ENCODE peak calls at places on chromosomes 5 and 9, in nine cellular contexts. One of them, this sample, is unnamed.

GRCh38 chr5:158435161-158435616 is 576.2 kb upstream of the CLINT1 start:
- DNase-seq in left cardiac atrium: no peak
- DNase-seq in caudate nucleus: no peak
- DNase-seq in hepatic stellate cell: no peak
- DNase-seq in RKO: no peak
- DNase-seq in endothelial cell: no peak
- DNase-seq in progenitor cell of endocrine pancreas: no peak
- DNase-seq in neural crest cell: no peak
- DNase-seq in stimulated activated CD4-positive, alpha-beta T cell treated with anti-CD3 and anti-CD28 coated beads, Interleukin-4, amount 100 ng/mL, for 4 hours: peak
- DNase-seq in this sample: no peak

GRCh38 chr5:57566914-57567313 is 84.3 kb upstream of the ACTBL2 start:
- DNase-seq in RKO: no peak
- DNase-seq in endothelial cell: no peak
- DNase-seq in progenitor cell of endocrine pancreas: no peak
- DNase-seq in hepatic stellate cell: peak
- DNase-seq in left cardiac atrium: no peak
- DNase-seq in caudate nucleus: no peak
- DNase-seq in stimulated activated CD4-positive, alpha-beta T cell treated with anti-CD3 and anti-CD28 coated beads, Interleukin-4, amount 100 ng/mL, for 4 hours: no peak
- DNase-seq in neural crest cell: no peak
- DNase-seq in this sample: peak

GRCh38 chr9:92710368-92710767 is 40.4 kb upstream of the IPPK start:
- DNase-seq in neural crest cell: no peak
- DNase-seq in stimulated activated CD4-positive, alpha-beta T cell treated with anti-CD3 and anti-CD28 coated beads, Interleukin-4, amount 100 ng/mL, for 4 hours: no peak
- DNase-seq in caudate nucleus: no peak
- DNase-seq in left cardiac atrium: no peak
- DNase-seq in hepatic stellate cell: no peak
- DNase-seq in endothelial cell: no peak
- DNase-seq in progenitor cell of endocrine pancreas: no peak
- DNase-seq in RKO: no peak
- DNase-seq in this sample: no peak

GRCh38 chr5:107100121-107100520 is 570.6 kb downstream of the EFNA5 start:
- DNase-seq in neural crest cell: no peak
- DNase-seq in caudate nucleus: no peak
- DNase-seq in RKO: no peak
- DNase-seq in left cardiac atrium: no peak
- DNase-seq in progenitor cell of endocrine pancreas: no peak
- DNase-seq in endothelial cell: no peak
- DNase-seq in stimulated activated CD4-positive, alpha-beta T cell treated with anti-CD3 and anti-CD28 coated beads, Interleukin-4, amount 100 ng/mL, for 4 hours: no peak
- DNase-seq in hepatic stellate cell: no peak
- DNase-seq in this sample: no peak

GRCh38 chr5:36878421-36879088 is 2.0 kb downstream of the NIPBL start:
- DNase-seq in neural crest cell: peak
- DNase-seq in endothelial cell: peak
- DNase-seq in RKO: peak
- DNase-seq in caudate nucleus: no peak
- DNase-seq in stimulated activated CD4-positive, alpha-beta T cell treated with anti-CD3 and anti-CD28 coated beads, Interleukin-4, amount 100 ng/mL, for 4 hours: no peak
- DNase-seq in hepatic stellate cell: peak
- DNase-seq in progenitor cell of endocrine pancreas: no peak
- DNase-seq in left cardiac atrium: no peak
- DNase-seq in this sample: peak

GRCh38 chr5:60677831-60678664 is 21.9 kb downstream of the DEPDC1B start:
- DNase-seq in stimulated activated CD4-positive, alpha-beta T cell treated with anti-CD3 and anti-CD28 coated beads, Interleukin-4, amount 100 ng/mL, for 4 hours: no peak
- DNase-seq in caudate nucleus: no peak
- DNase-seq in RKO: peak
- DNase-seq in left cardiac atrium: no peak
- DNase-seq in endothelial cell: no peak
- DNase-seq in hepatic stellate cell: peak
- DNase-seq in neural crest cell: no peak
- DNase-seq in progenitor cell of endocrine pancreas: no peak
- DNase-seq in this sample: peak

GRCh38 chr5:115961413-115962238 is 649 bp upstream of the LVRN start:
- DNase-seq in neural crest cell: no peak
- DNase-seq in endothelial cell: no peak
- DNase-seq in left cardiac atrium: peak
- DNase-seq in progenitor cell of endocrine pancreas: no peak
- DNase-seq in RKO: no peak
- DNase-seq in hepatic stellate cell: peak
- DNase-seq in caudate nucleus: no peak
- DNase-seq in stimulated activated CD4-positive, alpha-beta T cell treated with anti-CD3 and anti-CD28 coated beads, Interleukin-4, amount 100 ng/mL, for 4 hours: no peak
- DNase-seq in this sample: no peak

GRCh38 chr9:97528529-97529230 is 27.2 kb downstream of the TMOD1 start:
- DNase-seq in caudate nucleus: no peak
- DNase-seq in stimulated activated CD4-positive, alpha-beta T cell treated with anti-CD3 and anti-CD28 coated beads, Interleukin-4, amount 100 ng/mL, for 4 hours: no peak
- DNase-seq in RKO: no peak
- DNase-seq in left cardiac atrium: no peak
- DNase-seq in progenitor cell of endocrine pancreas: no peak
- DNase-seq in hepatic stellate cell: no peak
- DNase-seq in neural crest cell: no peak
- DNase-seq in endothelial cell: no peak
- DNase-seq in this sample: peak

GRCh38 chr5:17882760-17883488 is 248.7 kb downstream of the TAF11L14 start:
- DNase-seq in left cardiac atrium: no peak
- DNase-seq in caudate nucleus: no peak
- DNase-seq in stimulated activated CD4-positive, alpha-beta T cell treated with anti-CD3 and anti-CD28 coated beads, Interleukin-4, amount 100 ng/mL, for 4 hours: no peak
- DNase-seq in progenitor cell of endocrine pancreas: no peak
- DNase-seq in hepatic stellate cell: no peak
- DNase-seq in RKO: no peak
- DNase-seq in endothelial cell: no peak
- DNase-seq in neural crest cell: no peak
- DNase-seq in this sample: peak

GRCh38 chr5:146447734-146448380 is 724 bp downstream of the TCERG1 start:
- DNase-seq in endothelial cell: no peak
- DNase-seq in stimulated activated CD4-positive, alpha-beta T cell treated with anti-CD3 and anti-CD28 coated beads, Interleukin-4, amount 100 ng/mL, for 4 hours: peak
- DNase-seq in neural crest cell: no peak
- DNase-seq in progenitor cell of endocrine pancreas: no peak
- DNase-seq in left cardiac atrium: no peak
- DNase-seq in hepatic stellate cell: no peak
- DNase-seq in caudate nucleus: no peak
- DNase-seq in RKO: peak
- DNase-seq in this sample: peak

GRCh38 chr9:89426389-89426961 is 71.4 kb downstream of the SEMA4D start:
- DNase-seq in RKO: no peak
- DNase-seq in hepatic stellate cell: no peak
- DNase-seq in stimulated activated CD4-positive, alpha-beta T cell treated with anti-CD3 and anti-CD28 coated beads, Interleukin-4, amount 100 ng/mL, for 4 hours: no peak
- DNase-seq in left cardiac atrium: no peak
- DNase-seq in caudate nucleus: no peak
- DNase-seq in progenitor cell of endocrine pancreas: no peak
- DNase-seq in endothelial cell: no peak
- DNase-seq in neural crest cell: no peak
- DNase-seq in this sample: no peak

GRCh38 chr5:67644221-67644920 is 447.8 kb upstream of the CD180 start:
- DNase-seq in neural crest cell: no peak
- DNase-seq in hepatic stellate cell: no peak
- DNase-seq in endothelial cell: no peak
- DNase-seq in progenitor cell of endocrine pancreas: no peak
- DNase-seq in left cardiac atrium: no peak
- DNase-seq in stimulated activated CD4-positive, alpha-beta T cell treated with anti-CD3 and anti-CD28 coated beads, Interleukin-4, amount 100 ng/mL, for 4 hours: no peak
- DNase-seq in RKO: no peak
- DNase-seq in caudate nucleus: no peak
- DNase-seq in this sample: peak

GRCh38 chr9:18185196-18185595 is 288.8 kb upstream of the ADAMTSL1 start:
- DNase-seq in stimulated activated CD4-positive, alpha-beta T cell treated with anti-CD3 and anti-CD28 coated beads, Interleukin-4, amount 100 ng/mL, for 4 hours: no peak
- DNase-seq in hepatic stellate cell: no peak
- DNase-seq in progenitor cell of endocrine pancreas: no peak
- DNase-seq in caudate nucleus: no peak
- DNase-seq in neural crest cell: no peak
- DNase-seq in left cardiac atrium: no peak
- DNase-seq in endothelial cell: no peak
- DNase-seq in RKO: no peak
- DNase-seq in this sample: peak

GRCh38 chr5:138743506-138743905 is 9.7 kb upstream of the CTNNA1 start:
- DNase-seq in caudate nucleus: no peak
- DNase-seq in neural crest cell: no peak
- DNase-seq in endothelial cell: no peak
- DNase-seq in RKO: no peak
- DNase-seq in stimulated activated CD4-positive, alpha-beta T cell treated with anti-CD3 and anti-CD28 coated beads, Interleukin-4, amount 100 ng/mL, for 4 hours: no peak
- DNase-seq in hepatic stellate cell: no peak
- DNase-seq in progenitor cell of endocrine pancreas: no peak
- DNase-seq in left cardiac atrium: no peak
- DNase-seq in this sample: peak

GRCh38 chr9:137382728-137383452 is 40.1 kb downstream of the EXD3 start:
- DNase-seq in stimulated activated CD4-positive, alpha-beta T cell treated with anti-CD3 and anti-CD28 coated beads, Interleukin-4, amount 100 ng/mL, for 4 hours: no peak
- DNase-seq in progenitor cell of endocrine pancreas: no peak
- DNase-seq in caudate nucleus: no peak
- DNase-seq in neural crest cell: no peak
- DNase-seq in endothelial cell: no peak
- DNase-seq in RKO: no peak
- DNase-seq in left cardiac atrium: peak
- DNase-seq in hepatic stellate cell: no peak
- DNase-seq in this sample: peak

GRCh38 chr5:170252109-170252508 is 19.3 kb downstream of the C5orf58 start:
- DNase-seq in endothelial cell: no peak
- DNase-seq in caudate nucleus: no peak
- DNase-seq in left cardiac atrium: no peak
- DNase-seq in neural crest cell: no peak
- DNase-seq in stimulated activated CD4-positive, alpha-beta T cell treated with anti-CD3 and anti-CD28 coated beads, Interleukin-4, amount 100 ng/mL, for 4 hours: no peak
- DNase-seq in RKO: no peak
- DNase-seq in hepatic stellate cell: no peak
- DNase-seq in progenitor cell of endocrine pancreas: no peak
- DNase-seq in this sample: no peak

GRCh38 chr5:149782018-149782899 is 52.1 kb downstream of the PPARGC1B start:
- DNase-seq in stimulated activated CD4-positive, alpha-beta T cell treated with anti-CD3 and anti-CD28 coated beads, Interleukin-4, amount 100 ng/mL, for 4 hours: no peak
- DNase-seq in progenitor cell of endocrine pancreas: no peak
- DNase-seq in caudate nucleus: peak
- DNase-seq in RKO: no peak
- DNase-seq in left cardiac atrium: no peak
- DNase-seq in hepatic stellate cell: no peak
- DNase-seq in endothelial cell: no peak
- DNase-seq in neural crest cell: no peak
- DNase-seq in this sample: no peak

This sample was measured in mesendoderm.